ENCODE peak calls at places on chromosome 17, in six cellular contexts. P is left ventricle myocardium inferior, F is stomach, X is RWPE1, Z is A549, M is tibial nerve. D is an unnamed sample.

GRCh38 chr17:10036511-10037061 is 131.5 kb upstream of the RCVRN start:
- DNase-seq in P (peak; percentile 86), F (no peak), X (no peak), Z (no peak), M (peak; percentile 74), D (no peak)

GRCh38 chr17:5555254-5555653 is 29.1 kb downstream of the NLRP1 start:
- DNase-seq in P (no peak), F (no peak), X (no peak), Z (no peak), M (no peak), D (no peak)

GRCh38 chr17:1601571-1601970 is 27.1 kb downstream of the SLC43A2 start:
- DNase-seq in P (no peak), F (no peak), X (no peak), Z (no peak), M (no peak), D (no peak)

GRCh38 chr17:4553669-4554068 is 1.5 kb downstream of the MYBBP1A start:
- DNase-seq in P (no peak), F (no peak), X (no peak), Z (no peak), M (no peak), D (no peak)

GRCh38 chr17:56230660-56231059 is 77.4 kb downstream of the ANKFN1 start:
- DNase-seq in P (no peak), F (no peak), X (no peak), Z (no peak), M (peak; percentile 59), D (no peak)

GRCh38 chr17:75869282-75870141 is 8.9 kb downstream of the TRIM47 start:
- DNase-seq in P (peak; percentile 74), F (no peak), X (no peak), Z (peak; percentile 56), M (peak; percentile 65), D (no peak)

GRCh38 chr17:5708344-5708743 is 124.0 kb upstream of the NLRP1 start:
- DNase-seq in P (no peak), F (no peak), X (no peak), Z (no peak), M (no peak), D (no peak)

GRCh38 chr17:1490643-1491405 is 1.7 kb downstream of the MYO1C start:
- DNase-seq in P (peak; percentile 83), F (peak; percentile 68), X (peak; percentile 63), Z (peak; percentile 80), M (no peak), D (no peak)

GRCh38 chr17:42937712-42938596 is 26.3 kb downstream of the AARSD1 start:
- DNase-seq in P (no peak), F (no peak), X (peak; percentile 57), Z (peak; percentile 81), M (peak; percentile 28), D (no peak)

GRCh38 chr17:72985882-72986720 is 106.4 kb downstream of the SLC39A11 start:
- DNase-seq in P (peak; percentile 44), F (peak; percentile 75), X (peak; percentile 59), Z (peak; percentile 93), M (peak; percentile 71), D (peak; percentile 31)

GRCh38 chr17:7313890-7314718 is 1.1 kb downstream of the GPS2 start:
- DNase-seq in P (no peak), F (no peak), X (no peak), Z (no peak), M (no peak), D (no peak)

GRCh38 chr17:42653179-42654124 is 5.6 kb upstream of the TUBG2 start:
- DNase-seq in P (peak; percentile 72), F (no peak), X (no peak), Z (no peak), M (peak; percentile 61), D (no peak)

GRCh38 chr17:72651988-72652387 is 440.5 kb downstream of the SLC39A11 start:
- DNase-seq in P (no peak), F (no peak), X (no peak), Z (no peak), M (no peak), D (no peak)

GRCh38 chr17:6648181-6648580 is 3.2 kb downstream of the MED31 start:
- DNase-seq in P (no peak), F (no peak), X (no peak), Z (peak; percentile 76), M (no peak), D (no peak)

GRCh38 chr17:67779098-67779672 is 46.1 kb upstream of the BPTF start:
- DNase-seq in P (peak; percentile 42), F (peak; percentile 44), X (peak; percentile 36), Z (peak; percentile 66), M (peak; percentile 61), D (no peak)

GRCh38 chr17:77906377-77906871 is 52.1 kb upstream of the TNRC6C start:
- DNase-seq in P (no peak), F (no peak), X (no peak), Z (no peak), M (no peak), D (no peak)

GRCh38 chr17:79361221-79361734 is 249.6 kb downstream of the RBFOX3 start:
- DNase-seq in P (no peak), F (no peak), X (no peak), Z (no peak), M (no peak), D (no peak)

GRCh38 chr17:82406131-82406671 is 11.9 kb upstream of the HEXD start:
- DNase-seq in P (no peak), F (no peak), X (no peak), Z (no peak), M (no peak), D (no peak)

GRCh38 chr17:78408476-78409020 is 30.1 kb downstream of the PGS1 start:
- DNase-seq in P (no peak), F (no peak), X (no peak), Z (no peak), M (no peak), D (no peak)

GRCh38 chr17:40559016-40559853 is 6.0 kb downstream of the CCR7 start:
- DNase-seq in P (no peak), F (peak; percentile 5), X (no peak), Z (no peak), M (no peak), D (no peak)

GRCh38 chr17:40364121-40364861 is at the start of gene GJD3:
- DNase-seq in P (no peak), F (no peak), X (no peak), Z (no peak), M (no peak), D (no peak)

GRCh38 chr17:6072157-6072556 is 2.0 kb downstream of the WSCD1 start:
- DNase-seq in P (no peak), F (no peak), X (no peak), Z (no peak), M (no peak), D (no peak)